ENCODE peak calls at places on chromosomes 5 and 9, in seven cellular contexts. One of them, this sample, is unnamed.

GRCh38 chr5:7474821-7475403 is 79.0 kb downstream of the ADCY2 start:
- DNase-seq in uterus: no peak
- DNase-seq in RWPE2: no peak
- DNase-seq in AG04450: no peak
- DNase-seq in nephron progenitor cell: no peak
- DNase-seq in mammary epithelial cell: no peak
- DNase-seq in lung: no peak
- DNase-seq in this sample: no peak

GRCh38 chr9:130835441-130836298 is 616 bp downstream of the ABL1 start:
- DNase-seq in nephron progenitor cell: peak; percentile 60
- DNase-seq in RWPE2: no peak
- DNase-seq in mammary epithelial cell: peak; percentile 34
- DNase-seq in uterus: no peak
- DNase-seq in AG04450: no peak
- DNase-seq in lung: no peak
- DNase-seq in this sample: peak; percentile 28

GRCh38 chr5:96734871-96735325 is 72.7 kb downstream of the CAST start:
- DNase-seq in RWPE2: no peak
- DNase-seq in uterus: no peak
- DNase-seq in lung: no peak
- DNase-seq in nephron progenitor cell: no peak
- DNase-seq in mammary epithelial cell: peak; percentile 71
- DNase-seq in AG04450: no peak
- DNase-seq in this sample: no peak

GRCh38 chr5:96331681-96332361 is 101.2 kb downstream of the PCSK1 start:
- DNase-seq in mammary epithelial cell: no peak
- DNase-seq in lung: no peak
- DNase-seq in AG04450: no peak
- DNase-seq in nephron progenitor cell: no peak
- DNase-seq in uterus: no peak
- DNase-seq in RWPE2: no peak
- DNase-seq in this sample: no peak

GRCh38 chr9:116087751-116088194 is 65.8 kb upstream of the PAPPA start:
- DNase-seq in AG04450: peak; percentile 48
- DNase-seq in uterus: no peak
- DNase-seq in mammary epithelial cell: peak; percentile 84
- DNase-seq in lung: no peak
- DNase-seq in nephron progenitor cell: no peak
- DNase-seq in RWPE2: no peak
- DNase-seq in this sample: no peak

GRCh38 chr9:83972286-83972685 is 7.7 kb downstream of the HNRNPK start:
- DNase-seq in AG04450: no peak
- DNase-seq in uterus: no peak
- DNase-seq in nephron progenitor cell: no peak
- DNase-seq in mammary epithelial cell: peak; percentile 54
- DNase-seq in RWPE2: no peak
- DNase-seq in lung: no peak
- DNase-seq in this sample: no peak

GRCh38 chr5:90575712-90576111 is 17.1 kb downstream of the ADGRV1 start:
- DNase-seq in mammary epithelial cell: no peak
- DNase-seq in lung: no peak
- DNase-seq in AG04450: no peak
- DNase-seq in RWPE2: no peak
- DNase-seq in uterus: no peak
- DNase-seq in nephron progenitor cell: no peak
- DNase-seq in this sample: no peak

GRCh38 chr9:127291379-127291778 is 26.8 kb downstream of the GARNL3 start:
- DNase-seq in AG04450: no peak
- DNase-seq in lung: no peak
- DNase-seq in nephron progenitor cell: no peak
- DNase-seq in uterus: no peak
- DNase-seq in mammary epithelial cell: no peak
- DNase-seq in RWPE2: no peak
- DNase-seq in this sample: no peak

GRCh38 chr5:65722575-65723424 is 795 bp downstream of the NLN start:
- DNase-seq in mammary epithelial cell: peak; percentile 53
- DNase-seq in AG04450: no peak
- DNase-seq in nephron progenitor cell: peak; percentile 16
- DNase-seq in RWPE2: no peak
- DNase-seq in uterus: peak; percentile 22
- DNase-seq in lung: peak; percentile 29
- DNase-seq in this sample: no peak

GRCh38 chr5:38263983-38264382 is 5.6 kb downstream of the EGFLAM start:
- DNase-seq in lung: no peak
- DNase-seq in mammary epithelial cell: no peak
- DNase-seq in uterus: no peak
- DNase-seq in nephron progenitor cell: peak; percentile 13
- DNase-seq in AG04450: no peak
- DNase-seq in RWPE2: no peak
- DNase-seq in this sample: no peak

GRCh38 chr9:137454145-137454505 is 5.0 kb downstream of the NSMF start:
- DNase-seq in RWPE2: peak; percentile 76
- DNase-seq in nephron progenitor cell: peak; percentile 71
- DNase-seq in lung: peak; percentile 70
- DNase-seq in mammary epithelial cell: no peak
- DNase-seq in AG04450: no peak
- DNase-seq in uterus: peak; percentile 57
- DNase-seq in this sample: peak; percentile 59

GRCh38 chr9:131528186-131528585 is 2.9 kb downstream of the UCK1 start:
- DNase-seq in uterus: no peak
- DNase-seq in nephron progenitor cell: no peak
- DNase-seq in lung: no peak
- DNase-seq in RWPE2: no peak
- DNase-seq in AG04450: no peak
- DNase-seq in mammary epithelial cell: no peak
- DNase-seq in this sample: no peak

GRCh38 chr5:159182691-159183090 is 26.7 kb downstream of the RNF145 start:
- DNase-seq in lung: no peak
- DNase-seq in mammary epithelial cell: no peak
- DNase-seq in AG04450: peak; percentile 29
- DNase-seq in RWPE2: no peak
- DNase-seq in uterus: no peak
- DNase-seq in nephron progenitor cell: no peak
- DNase-seq in this sample: no peak

GRCh38 chr9:77807846-77808749 is 160.0 kb upstream of the GNA14 start:
- DNase-seq in uterus: no peak
- DNase-seq in RWPE2: no peak
- DNase-seq in mammary epithelial cell: no peak
- DNase-seq in lung: no peak
- DNase-seq in nephron progenitor cell: no peak
- DNase-seq in AG04450: no peak
- DNase-seq in this sample: no peak

GRCh38 chr5:90915393-90915792 is 356.8 kb downstream of the ADGRV1 start:
- DNase-seq in mammary epithelial cell: no peak
- DNase-seq in uterus: no peak
- DNase-seq in AG04450: no peak
- DNase-seq in nephron progenitor cell: no peak
- DNase-seq in RWPE2: no peak
- DNase-seq in lung: no peak
- DNase-seq in this sample: no peak

GRCh38 chr5:87099246-87099914 is 168.3 kb upstream of the RASA1 start:
- DNase-seq in nephron progenitor cell: no peak
- DNase-seq in mammary epithelial cell: peak; percentile 79
- DNase-seq in AG04450: no peak
- DNase-seq in lung: no peak
- DNase-seq in RWPE2: no peak
- DNase-seq in uterus: no peak
- DNase-seq in this sample: no peak

GRCh38 chr9:136945333-136946227 is 537 bp downstream of the C8G start:
- DNase-seq in mammary epithelial cell: no peak
- DNase-seq in lung: no peak
- DNase-seq in AG04450: no peak
- DNase-seq in RWPE2: no peak
- DNase-seq in nephron progenitor cell: no peak
- DNase-seq in uterus: no peak
- DNase-seq in this sample: no peak

GRCh38 chr5:104177651-104178050 is 615.1 kb upstream of the NUDT12 start:
- DNase-seq in nephron progenitor cell: no peak
- DNase-seq in lung: no peak
- DNase-seq in AG04450: no peak
- DNase-seq in RWPE2: no peak
- DNase-seq in mammary epithelial cell: no peak
- DNase-seq in uterus: no peak
- DNase-seq in this sample: no peak

GRCh38 chr9:130461218-130461630 is 16.5 kb downstream of the ASS1 start:
- DNase-seq in lung: peak; percentile 46
- DNase-seq in RWPE2: no peak
- DNase-seq in nephron progenitor cell: peak; percentile 91
- DNase-seq in mammary epithelial cell: peak; percentile 16
- DNase-seq in uterus: peak; percentile 58
- DNase-seq in AG04450: no peak
- DNase-seq in this sample: peak; percentile 66

GRCh38 chr5:71528206-71528605 is 58.9 kb upstream of the MCCC2 start:
- DNase-seq in mammary epithelial cell: no peak
- DNase-seq in uterus: no peak
- DNase-seq in RWPE2: no peak
- DNase-seq in AG04450: no peak
- DNase-seq in lung: no peak
- DNase-seq in nephron progenitor cell: no peak
- DNase-seq in this sample: no peak

GRCh38 chr5:113194125-113194524 is 217.5 kb downstream of the DCP2 start:
- DNase-seq in lung: no peak
- DNase-seq in AG04450: no peak
- DNase-seq in uterus: no peak
- DNase-seq in RWPE2: no peak
- DNase-seq in nephron progenitor cell: no peak
- DNase-seq in mammary epithelial cell: no peak
- DNase-seq in this sample: no peak

GRCh38 chr5:145715412-145715811 is 119.7 kb downstream of the PRELID2 start:
- DNase-seq in uterus: no peak
- DNase-seq in lung: no peak
- DNase-seq in nephron progenitor cell: no peak
- DNase-seq in AG04450: no peak
- DNase-seq in RWPE2: no peak
- DNase-seq in mammary epithelial cell: no peak
- DNase-seq in this sample: no peak

GRCh38 chr5:145718956-145719355 is 116.2 kb downstream of the PRELID2 start:
- DNase-seq in mammary epithelial cell: peak; percentile 6
- DNase-seq in nephron progenitor cell: no peak
- DNase-seq in AG04450: peak; percentile 11
- DNase-seq in uterus: no peak
- DNase-seq in lung: no peak
- DNase-seq in RWPE2: no peak
- DNase-seq in this sample: no peak
- TF ChIP-seq CTCF in mammary epithelial cell: peak; percentile 49
- TF ChIP-seq CTCF in nephron progenitor cell: peak; percentile 47
- TF ChIP-seq CTCF in AG04450: peak; percentile 80
- TF ChIP-seq CTCF in uterus: no peak
- TF ChIP-seq CTCF in lung: no peak
- TF ChIP-seq CTCF in RWPE2: peak; percentile 52
- TF ChIP-seq CTCF in this sample: no peak

DNA sequence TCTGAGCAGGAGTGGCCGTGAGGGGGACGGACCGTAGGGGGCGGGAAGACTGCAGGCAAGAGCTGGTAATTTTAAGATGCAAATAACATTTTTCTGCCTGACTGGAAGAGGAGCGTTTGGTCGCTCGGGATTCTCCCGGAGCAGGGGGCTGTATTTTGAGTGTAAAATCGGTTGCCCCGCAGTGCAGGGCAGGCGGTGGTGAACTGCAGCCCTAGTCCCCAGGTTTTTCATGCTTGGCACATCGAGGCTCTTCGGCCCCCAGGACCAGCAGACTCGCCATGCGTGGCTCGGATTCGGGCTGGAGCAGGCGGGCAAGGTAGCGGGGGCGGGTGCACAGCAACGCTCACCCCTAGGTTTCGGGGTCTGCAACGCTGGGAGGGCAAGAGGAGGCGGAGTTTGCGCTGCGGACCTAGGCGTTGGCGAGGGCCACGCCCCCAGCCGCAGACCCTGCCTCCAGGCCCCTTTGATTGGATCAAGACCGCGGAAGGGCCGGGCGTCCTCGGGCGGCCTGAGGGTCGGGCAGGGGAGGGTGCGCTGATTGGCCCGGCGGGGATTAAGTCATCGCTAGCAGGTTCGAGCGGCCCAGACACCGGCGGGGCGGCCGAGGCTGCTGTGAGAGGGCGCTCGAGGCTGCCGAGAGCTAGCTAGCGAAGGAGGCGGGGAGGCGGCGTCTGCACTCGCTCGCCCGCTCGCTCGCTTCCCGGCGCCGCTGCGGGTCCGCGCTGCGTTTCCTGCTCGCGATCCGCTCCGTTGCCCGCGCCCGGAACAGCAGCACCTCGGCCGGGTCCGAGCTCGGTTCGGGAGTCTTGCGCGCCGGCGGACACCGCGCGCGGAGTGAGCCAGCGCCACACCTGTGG is at the start of gene ARHGAP26:
- DNase-seq in RWPE2: peak; percentile 98
- DNase-seq in uterus: peak; percentile 96
- DNase-seq in mammary epithelial cell: peak; percentile 97
- DNase-seq in AG04450: peak; percentile 77
- DNase-seq in lung: peak; percentile 97
- DNase-seq in nephron progenitor cell: peak; percentile 96
- DNase-seq in this sample: peak; percentile 93
- TF ChIP-seq CTCF in RWPE2: peak; percentile 36
- TF ChIP-seq CTCF in uterus: peak; percentile 16
- TF ChIP-seq CTCF in mammary epithelial cell: peak; percentile 49
- TF ChIP-seq CTCF in AG04450: peak; percentile 34
- TF ChIP-seq CTCF in lung: peak; percentile 19
- TF ChIP-seq CTCF in nephron progenitor cell: no peak
- TF ChIP-seq CTCF in this sample: no peak

GRCh38 chr5:73967347-73967746 is 341.4 kb downstream of the ARHGEF28 start:
- DNase-seq in RWPE2: no peak
- DNase-seq in nephron progenitor cell: no peak
- DNase-seq in uterus: no peak
- DNase-seq in mammary epithelial cell: peak; percentile 55
- DNase-seq in lung: no peak
- DNase-seq in AG04450: no peak
- DNase-seq in this sample: no peak
- TF ChIP-seq CTCF in RWPE2: no peak
- TF ChIP-seq CTCF in nephron progenitor cell: no peak
- TF ChIP-seq CTCF in uterus: no peak
- TF ChIP-seq CTCF in mammary epithelial cell: no peak
- TF ChIP-seq CTCF in lung: no peak
- TF ChIP-seq CTCF in AG04450: no peak
- TF ChIP-seq CTCF in this sample: no peak

DNA sequence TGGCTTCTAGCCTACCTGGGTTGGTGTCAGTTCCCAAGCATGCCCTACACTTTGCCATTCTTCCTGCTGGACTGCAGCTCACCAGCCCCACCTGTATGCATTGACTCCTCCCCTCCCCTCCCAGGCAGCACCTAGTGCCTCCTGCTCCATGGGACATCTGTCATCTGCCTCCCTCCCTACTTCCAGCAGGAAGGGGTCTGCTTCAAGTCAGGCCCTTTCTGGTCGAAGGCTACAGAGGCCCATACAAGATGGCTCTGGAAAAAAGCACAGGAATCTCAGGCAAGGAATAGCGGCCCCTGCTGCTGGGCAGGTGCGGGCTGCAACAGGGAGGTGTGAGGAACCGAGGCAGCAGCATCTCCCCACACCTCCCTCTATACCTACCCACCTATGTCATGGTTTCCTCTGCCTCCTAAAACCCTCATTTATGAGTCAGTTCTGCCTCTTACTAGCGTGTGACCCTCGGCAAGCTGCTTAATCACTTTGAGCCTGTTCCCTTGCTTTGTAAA is 19.7 kb downstream of the WWC1 start:
- DNase-seq in AG04450: no peak
- DNase-seq in mammary epithelial cell: no peak
- DNase-seq in nephron progenitor cell: no peak
- DNase-seq in lung: no peak
- DNase-seq in RWPE2: no peak
- DNase-seq in uterus: no peak
- DNase-seq in this sample: no peak
- TF ChIP-seq CTCF in AG04450: peak; percentile 9
- TF ChIP-seq CTCF in mammary epithelial cell: peak; percentile 27
- TF ChIP-seq CTCF in nephron progenitor cell: no peak
- TF ChIP-seq CTCF in lung: no peak
- TF ChIP-seq CTCF in RWPE2: no peak
- TF ChIP-seq CTCF in uterus: no peak
- TF ChIP-seq CTCF in this sample: no peak

This sample was measured in natural killer cell.